ENCODE peak calls at places on chromosomes 11 and 22, in eight cellular contexts. O is uterus, Q is left ventricle myocardium inferior, Z is epithelial cell of proximal tubule, C is endothelial cell of umbilical vein, G is astrocyte of the spinal cord, W is lower leg skin, B is stomach. L is an unnamed sample.

GRCh38 chr11:102457056-102457677 is 4.6 kb upstream of the TMEM123 start:
- DNase-seq in O (no peak), Q (no peak), Z (no peak), C (no peak), G (no peak), W (no peak), B (no peak), L (no peak)

GRCh38 chr22:50342651-50343540 is at the start of gene PPP6R2:
- DNase-seq in O (peak; percentile 88), Q (peak; percentile 85), Z (no peak), C (peak; percentile 44), G (peak; percentile 56), W (peak; percentile 96), B (peak; percentile 86), L (no peak)

GRCh38 chr11:72189448-72190250 is 2.3 kb upstream of the FOLR1 start:
- DNase-seq in O (peak; percentile 38), Q (no peak), Z (no peak), C (no peak), G (no peak), W (peak; percentile 66), B (no peak), L (no peak)

GRCh38 chr11:128289048-128289447 is 298.3 kb downstream of the ETS1 start:
- DNase-seq in O (no peak), Q (no peak), Z (no peak), C (no peak), G (no peak), W (no peak), B (no peak), L (no peak)

GRCh38 chr22:37431811-37432707 is 4.8 kb upstream of the ELFN2 start:
- DNase-seq in O (no peak), Q (no peak), Z (peak; percentile 98), C (peak; percentile 86), G (peak; percentile 99), W (no peak), B (no peak), L (no peak)

GRCh38 chr11:119100246-119100959 is 1.2 kb downstream of the DPAGT1 start:
- DNase-seq in O (no peak), Q (no peak), Z (no peak), C (peak; percentile 50), G (peak; percentile 47), W (no peak), B (no peak), L (no peak)

GRCh38 chr11:114362958-114363357 is 37.4 kb downstream of the C11orf71 start:
- DNase-seq in O (no peak), Q (no peak), Z (no peak), C (no peak), G (no peak), W (no peak), B (no peak), L (no peak)

GRCh38 chr11:16809901-16810668 is 71.6 kb downstream of the C11orf58 start:
- DNase-seq in O (no peak), Q (peak; percentile 58), Z (no peak), C (peak; percentile 65), G (peak; percentile 81), W (peak; percentile 89), B (no peak), L (no peak)

GRCh38 chr11:117145393-117145761 is 1.3 kb downstream of the PAFAH1B2 start:
- DNase-seq in O (peak; percentile 34), Q (no peak), Z (peak; percentile 16), C (peak; percentile 73), G (peak; percentile 41), W (no peak), B (no peak), L (no peak)

GRCh38 chr11:101336155-101336554 is 206.5 kb upstream of the PGR start:
- DNase-seq in O (no peak), Q (no peak), Z (no peak), C (no peak), G (no peak), W (no peak), B (no peak), L (no peak)

GRCh38 chr22:48496987-48497650 is 1330.6 kb downstream of the BRD1 start:
- DNase-seq in O (no peak), Q (peak; percentile 2), Z (no peak), C (no peak), G (no peak), W (no peak), B (no peak), L (no peak)

GRCh38 chr11:119742263-119742861 is 13.4 kb upstream of the NECTIN1 start:
- DNase-seq in O (peak; percentile 32), Q (no peak), Z (no peak), C (no peak), G (no peak), W (no peak), B (no peak), L (peak; percentile 49)

GRCh38 chr22:22618923-22619322 is 25.5 kb upstream of the GGTLC2 start:
- DNase-seq in O (no peak), Q (no peak), Z (no peak), C (no peak), G (no peak), W (peak; percentile 28), B (no peak), L (no peak)

GRCh38 chr11:66242085-66242765 is 26.2 kb upstream of the RAB1B start:
- DNase-seq in O (no peak), Q (peak; percentile 23), Z (no peak), C (no peak), G (no peak), W (no peak), B (no peak), L (peak; percentile 79)

GRCh38 chr11:134372536-134372935 is 39.5 kb downstream of the B3GAT1 start:
- DNase-seq in O (no peak), Q (no peak), Z (no peak), C (no peak), G (no peak), W (no peak), B (no peak), L (no peak)

GRCh38 chr11:17528181-17528691 is 16.0 kb downstream of the USH1C start:
- DNase-seq in O (peak; percentile 29), Q (peak; percentile 40), Z (no peak), C (peak; percentile 42), G (peak; percentile 19), W (no peak), B (peak; percentile 63), L (no peak)

GRCh38 chr11:69518081-69518950 is 36.9 kb downstream of the LINC01488 start:
- DNase-seq in O (no peak), Q (no peak), Z (no peak), C (no peak), G (peak; percentile 89), W (no peak), B (no peak), L (no peak)

GRCh38 chr11:133326849-133327248 is 205.5 kb downstream of the OPCML start:
- DNase-seq in O (no peak), Q (no peak), Z (no peak), C (no peak), G (no peak), W (no peak), B (no peak), L (no peak)

GRCh38 chr22:35449829-35450689 is 50.1 kb downstream of the MCM5 start:
- DNase-seq in O (no peak), Q (no peak), Z (no peak), C (no peak), G (no peak), W (no peak), B (no peak), L (no peak)

GRCh38 chr11:3662856-3663255 is 8.3 kb downstream of the CHRNA10 start:
- DNase-seq in O (no peak), Q (no peak), Z (no peak), C (no peak), G (no peak), W (no peak), B (no peak), L (no peak)

GRCh38 chr22:46012881-46013281 is 35.9 kb upstream of the WNT7B start:
- DNase-seq in O (no peak), Q (peak; percentile 19), Z (no peak), C (no peak), G (no peak), W (peak; percentile 89), B (no peak), L (no peak)
- H3K4me3 ChIP-seq in O (no peak overlapping the region), Q (peak overlapping the region; percentile 82), Z (no peak overlapping the region), C (no peak overlapping the region), G (no peak overlapping the region), W (no peak overlapping the region), B (peak overlapping the region; percentile 62), L (peak overlapping the region; percentile 82)

DNA sequence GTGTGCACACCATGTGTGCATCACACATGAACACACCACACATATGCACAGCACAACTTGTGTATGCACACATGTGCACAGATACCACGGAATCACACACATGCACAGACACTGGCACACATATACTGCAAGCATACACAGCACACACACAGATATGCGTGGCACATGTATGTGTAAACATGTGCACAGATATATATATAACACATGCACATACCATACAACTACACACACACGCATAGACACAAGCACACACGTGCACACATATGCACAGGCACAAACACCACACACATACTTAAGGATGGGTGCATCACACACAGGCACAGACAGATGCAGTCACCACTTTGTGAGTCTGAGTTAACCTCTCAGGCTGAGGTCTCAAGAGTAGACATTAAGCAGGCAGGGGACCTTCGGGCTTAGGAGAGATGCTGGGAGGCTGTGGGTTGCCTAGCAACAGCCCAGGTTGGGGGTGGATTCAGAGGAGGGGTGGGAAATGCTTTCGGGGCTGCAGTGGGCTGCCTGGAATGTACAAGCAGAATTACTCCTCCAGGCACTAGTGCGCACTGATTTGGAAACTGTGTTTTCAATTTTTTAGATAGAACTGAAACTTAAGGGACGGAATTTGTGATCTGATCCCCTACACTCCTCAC is 83.0 kb downstream of the MYO18B start:
- DNase-seq in O (no peak), Q (no peak), Z (no peak), C (no peak), G (no peak), W (no peak), B (no peak), L (no peak)
- H3K4me3 ChIP-seq in O (no peak overlapping the region), Q (no peak overlapping the region), Z (no peak overlapping the region), C (no peak overlapping the region), G (no peak overlapping the region), W (no peak overlapping the region), B (no peak overlapping the region), L (no peak overlapping the region)

GRCh38 chr11:62961017-62961416 is 23.8 kb downstream of the SLC22A6 start:
- DNase-seq in O (no peak), Q (no peak), Z (no peak), C (no peak), G (no peak), W (no peak), B (peak; percentile 17), L (no peak)
- H3K4me3 ChIP-seq in O (no peak overlapping the region), Q (no peak overlapping the region), Z (no peak overlapping the region), C (no peak overlapping the region), G (no peak overlapping the region), W (no peak overlapping the region), B (no peak overlapping the region), L (no peak overlapping the region)

GRCh38 chr11:44125598-44125997 is 30.1 kb downstream of the EXT2 start:
- DNase-seq in O (no peak), Q (no peak), Z (no peak), C (peak; percentile 41), G (no peak), W (no peak), B (no peak), L (no peak)

GRCh38 chr11:44130751-44131150 is 35.3 kb downstream of the EXT2 start:
- DNase-seq in O (no peak), Q (no peak), Z (no peak), C (no peak), G (no peak), W (no peak), B (no peak), L (no peak)

GRCh38 chr11:44127130-44127529 is 31.7 kb downstream of the EXT2 start:
- DNase-seq in O (no peak), Q (no peak), Z (no peak), C (no peak), G (no peak), W (no peak), B (no peak), L (no peak)

GRCh38 chr11:44128729-44129128 is 33.3 kb downstream of the EXT2 start:
- DNase-seq in O (no peak), Q (no peak), Z (no peak), C (no peak), G (no peak), W (no peak), B (no peak), L (no peak)

GRCh38 chr11:44126304-44126703 is 30.8 kb downstream of the EXT2 start:
- DNase-seq in O (no peak), Q (no peak), Z (no peak), C (no peak), G (no peak), W (no peak), B (no peak), L (no peak)
- H3K4me3 ChIP-seq in O (no peak overlapping the region), Q (no peak overlapping the region), Z (no peak overlapping the region), C (no peak overlapping the region), G (no peak overlapping the region), W (no peak overlapping the region), B (no peak overlapping the region), L (no peak overlapping the region)